ENCODE peak calls at places on chromosome X, in ten cellular contexts. A, F, B, S, U, O, Q, V, P and Z are unnamed samples. For H3K27me3, the result is how much of the 10 kb centered on the place peaks cover.

GRCh38 chrX:84064164-84064563 is 123.8 kb downstream of the RPS6KA6 start:
- DNase-seq in B (no peak), Q (no peak), F (no peak), S (no peak), P (no peak), A (no peak), O (peak), V (no peak), U (no peak), Z (no peak)

GRCh38 chrX:143635915-143636314 is at the start of gene SLITRK4:
- DNase-seq in F (no peak), B (peak), V (no peak), U (no peak), O (no peak), S (no peak), P (no peak), Q (no peak), A (peak), Z (no peak)

GRCh38 chrX:3403748-3404147 is 57.3 kb upstream of the MXRA5 start:
- DNase-seq in O (no peak), S (no peak), A (no peak), P (no peak), F (no peak), Q (no peak), U (no peak), V (no peak), B (no peak), Z (no peak)

GRCh38 chrX:150587585-150588503 is 19.4 kb downstream of the MTM1 start:
- DNase-seq in V (no peak), S (peak), U (no peak), Q (peak), O (no peak), P (peak), F (no peak), B (no peak), A (no peak), Z (no peak)

GRCh38 chrX:38112566-38112965 is 106.2 kb downstream of the SYTL5 start:
- DNase-seq in S (no peak), A (no peak), U (no peak), F (no peak), Q (no peak), P (no peak), O (no peak), V (no peak), B (no peak), Z (no peak)

GRCh38 chrX:48466696-48467095 is 3.4 kb downstream of the SLC38A5 start:
- DNase-seq in O (no peak), S (peak), U (no peak), F (no peak), B (no peak), P (no peak), Q (no peak), V (no peak), A (peak), Z (no peak)

GRCh38 chrX:95346854-95347253 is 1337.8 kb upstream of the DIAPH2 start:
- DNase-seq in P (peak), Q (no peak), O (peak), A (no peak), B (no peak), S (no peak), V (no peak), F (no peak), U (no peak), Z (no peak)

GRCh38 chrX:112761239-112762207 is 79.1 kb downstream of the AMOT start:
- DNase-seq in P (no peak), B (no peak), O (no peak), A (no peak), V (no peak), S (no peak), U (no peak), F (no peak), Q (no peak), Z (no peak)

GRCh38 chrX:120299928-120300327 is 11.3 kb downstream of the TMEM255A start:
- DNase-seq in S (no peak), A (no peak), V (no peak), B (peak), O (no peak), Q (no peak), U (no peak), F (no peak), P (no peak), Z (no peak)

GRCh38 chrX:44828008-44828605 is 15.7 kb upstream of the DUSP21 start:
- DNase-seq in O (peak), Q (peak), A (no peak), U (peak), S (no peak), F (no peak), B (no peak), P (peak), V (no peak), Z (peak)

GRCh38 chrX:119622356-119623232 is 16.4 kb upstream of the NKRF start:
- DNase-seq in F (no peak), P (no peak), S (no peak), V (no peak), B (no peak), A (no peak), Q (peak), U (no peak), O (peak), Z (no peak)

GRCh38 chrX:81316163-81316562 is 114.3 kb downstream of the SH3BGRL start:
- DNase-seq in P (no peak), F (no peak), U (no peak), S (no peak), B (no peak), O (peak), A (no peak), Q (no peak), V (no peak), Z (no peak)

GRCh38 chrX:10021461-10022272 is 54.5 kb downstream of the CLDN34 start:
- DNase-seq in Q (no peak), F (no peak), O (peak), V (no peak), S (no peak), P (no peak), U (no peak), A (no peak), B (no peak), Z (no peak)

GRCh38 chrX:14697453-14697852 is 168.1 kb downstream of the GLRA2 start:
- DNase-seq in A (peak), F (no peak), V (no peak), P (peak), S (peak), O (no peak), B (peak), Q (no peak), U (peak), Z (no peak)

GRCh38 chrX:114344756-114345155 is 239.1 kb upstream of the HTR2C start:
- DNase-seq in S (peak), U (peak), V (no peak), F (no peak), B (peak), P (peak), Q (peak), O (peak), A (no peak), Z (peak)

GRCh38 chrX:74656079-74656745 is 41.8 kb upstream of the RLIM start:
- DNase-seq in B (no peak), O (peak), A (no peak), F (no peak), Q (no peak), V (no peak), P (no peak), S (no peak), U (no peak), Z (no peak)

GRCh38 chrX:67692246-67692645 is 148.4 kb downstream of the AR start:
- DNase-seq in B (no peak), O (peak), P (no peak), S (no peak), U (no peak), V (no peak), A (no peak), Q (peak), F (no peak), Z (no peak)

GRCh38 chrX:55451125-55451524 is 802 bp upstream of the MAGEH1 start:
- DNase-seq in V (no peak), O (no peak), A (no peak), Q (no peak), P (no peak), F (no peak), U (no peak), B (peak), S (no peak), Z (no peak)

GRCh38 chrX:107729558-107730297 is 45.9 kb downstream of the TSC22D3 start:
- DNase-seq in Q (no peak), V (no peak), U (no peak), S (no peak), O (no peak), B (peak), P (no peak), F (peak), A (no peak), Z (no peak)

GRCh38 chrX:23493941-23494374 is 159.3 kb downstream of the PTCHD1 start:
- DNase-seq in A (peak), Q (peak), P (peak), U (peak), S (no peak), O (no peak), V (no peak), F (no peak), B (no peak), Z (no peak)

GRCh38 chrX:41482153-41482850 is 35.2 kb downstream of the NYX start:
- DNase-seq in V (no peak), Q (no peak), A (no peak), B (no peak), F (no peak), U (no peak), S (no peak), P (no peak), O (peak), Z (no peak)

GRCh38 chrX:41478397-41478911 is 31.3 kb downstream of the NYX start:
- DNase-seq in B (no peak), P (no peak), S (no peak), O (no peak), F (no peak), V (no peak), Q (no peak), U (no peak), A (no peak), Z (no peak)

GRCh38 chrX:41480508-41481260 is 33.5 kb downstream of the NYX start:
- DNase-seq in U (no peak), A (no peak), B (no peak), O (no peak), Q (no peak), V (no peak), S (no peak), F (no peak), P (no peak), Z (no peak)

GRCh38 chrX:41475611-41476241 is 28.6 kb downstream of the NYX start:
- DNase-seq in V (no peak), P (no peak), F (no peak), O (no peak), Q (no peak), U (no peak), A (no peak), B (no peak), S (no peak), Z (no peak)

GRCh38 chrX:41481264-41482109 is 34.3 kb downstream of the NYX start:
- DNase-seq in U (peak), A (no peak), F (no peak), P (peak), S (peak), V (no peak), Q (no peak), O (no peak), B (no peak), Z (no peak)
- TF ChIP-seq CTCF in U (peak), A (no peak), F (no peak), P (peak), S (peak), V (no peak), Q (peak), O (peak), B (peak), Z (peak)

DNA sequence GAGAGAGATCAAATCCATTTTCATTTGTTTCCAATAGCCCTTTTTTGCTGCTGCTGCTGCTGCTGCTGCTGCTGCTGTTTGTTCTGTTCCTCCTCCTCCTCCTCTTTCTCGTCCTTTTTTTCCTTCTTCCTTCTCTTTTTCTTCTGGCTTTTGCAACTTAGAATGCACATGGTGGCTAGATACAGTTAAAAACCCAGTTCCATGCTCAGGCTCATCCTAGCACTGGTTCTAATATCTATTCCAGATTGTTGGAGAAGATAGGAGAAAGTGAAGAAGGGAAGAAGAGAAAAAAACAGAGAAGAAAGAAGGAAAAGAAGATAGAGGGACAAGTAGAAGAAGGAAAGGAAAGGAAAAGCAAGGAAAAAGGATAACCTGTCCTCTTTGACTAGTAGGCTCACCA is 39.7 kb downstream of the VSIG4 start:
- DNase-seq in P (no peak), S (no peak), F (no peak), O (no peak), A (no peak), V (no peak), Q (no peak), U (no peak), B (no peak), Z (no peak)
- H3K4me3 ChIP-seq in P (no peak), S (no peak), F (no peak), O (no peak), A (no peak), V (no peak), Q (no peak), U (no peak), B (no peak), Z (no peak)

DNA sequence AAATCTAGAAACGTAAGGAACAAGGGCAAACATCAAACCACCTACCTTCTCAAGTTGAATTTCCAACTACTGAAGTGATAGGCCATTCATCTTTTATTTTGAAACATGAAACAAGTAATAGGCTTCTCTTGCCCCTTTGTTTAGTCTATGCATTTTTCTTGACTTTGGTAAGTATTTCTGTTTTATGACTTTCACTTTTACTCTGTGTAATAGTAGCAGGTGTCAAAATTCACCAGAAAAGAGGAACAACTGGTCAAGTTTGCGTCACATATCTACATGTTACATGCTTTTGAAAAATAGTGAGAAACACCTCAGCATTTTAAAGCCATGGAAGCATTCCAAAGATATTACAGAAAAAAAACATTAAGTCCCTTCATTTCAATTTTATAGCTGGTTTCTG is 157.1 kb upstream of the FTHL17 start:
- DNase-seq in V (no peak), O (peak), B (no peak), A (no peak), P (no peak), Q (no peak), F (no peak), U (no peak), S (no peak), Z (no peak)
- H3K27me3 ChIP-seq in V (under half), O (under half), B (under half), A (under half), P (under half), Q (under half), F (under half), U (under half), S (under half), Z (under half)

DNA sequence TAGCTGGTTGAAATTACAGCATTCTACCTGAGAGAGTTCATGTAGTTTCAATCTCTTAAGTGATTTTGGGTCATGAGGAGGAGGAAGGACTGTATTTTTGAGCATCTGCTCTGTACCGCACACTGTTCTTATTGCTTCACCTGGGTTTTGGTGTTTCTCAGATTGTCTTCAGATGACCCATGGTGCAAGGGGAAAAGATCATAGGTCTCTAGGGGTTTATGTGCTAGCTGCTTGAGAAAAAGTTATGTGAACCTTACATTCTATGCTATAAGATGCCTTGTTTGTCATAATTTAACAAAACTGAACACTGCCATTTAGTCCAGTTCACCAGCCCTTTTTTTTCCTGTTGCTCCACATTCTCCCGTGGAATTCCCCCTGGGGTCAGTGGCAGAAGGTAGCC is 60.4 kb downstream of the PDK3 start:
- DNase-seq in F (no peak), U (no peak), O (no peak), B (no peak), Q (no peak), S (no peak), A (no peak), V (no peak), P (no peak), Z (no peak)
- TF ChIP-seq CTCF in F (no peak), U (no peak), O (no peak), B (no peak), Q (no peak), S (no peak), A (no peak), V (no peak), P (no peak), Z (no peak)

DNA sequence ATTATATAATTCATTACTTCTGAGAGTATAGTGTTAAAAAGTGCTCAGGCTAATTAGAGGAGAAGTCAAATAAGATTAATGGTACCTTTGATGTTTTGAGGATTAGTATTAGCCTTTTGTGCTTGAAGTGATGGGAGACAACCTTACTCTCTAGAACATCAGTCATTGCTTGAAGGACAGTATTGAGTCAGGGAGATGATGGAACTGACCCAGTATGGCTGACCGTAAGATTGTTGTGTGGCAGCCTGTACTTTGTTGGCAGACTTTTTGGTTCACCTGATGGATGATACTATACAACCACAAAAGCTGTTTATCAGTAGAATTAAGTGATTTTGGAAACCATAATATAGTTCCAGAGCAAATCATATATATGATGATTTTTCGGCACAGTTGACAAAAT is 9.9 kb downstream of the OGT start:
- DNase-seq in Q (no peak), S (no peak), B (no peak), F (no peak), U (no peak), A (no peak), P (no peak), O (no peak), V (no peak), Z (no peak)
- H3K4me3 ChIP-seq in Q (no peak), S (no peak), B (no peak), F (no peak), U (no peak), A (no peak), P (no peak), O (no peak), V (no peak), Z (no peak)

GRCh38 chrX:132730266-132730665 is 228.2 kb downstream of the HS6ST2 start:
- DNase-seq in U (no peak), S (peak), B (no peak), A (no peak), Q (no peak), F (no peak), P (no peak), V (no peak), O (no peak), Z (no peak)
- H3K27me3 ChIP-seq in U (under half), S (under half), B (under half), A (under half), Q (under half), F (under half), P (under half), V (under half), O (under half), Z (under half)

GRCh38 chrX:110167952-110168451 is 149.9 kb downstream of the AMMECR1 start:
- DNase-seq in B (peak), A (no peak), V (no peak), S (peak), Q (peak), F (no peak), P (peak), O (no peak), U (no peak), Z (no peak)
- TF ChIP-seq CTCF in B (peak), A (peak), V (no peak), S (peak), Q (peak), F (no peak), P (peak), O (peak), U (peak), Z (peak)

DNA sequence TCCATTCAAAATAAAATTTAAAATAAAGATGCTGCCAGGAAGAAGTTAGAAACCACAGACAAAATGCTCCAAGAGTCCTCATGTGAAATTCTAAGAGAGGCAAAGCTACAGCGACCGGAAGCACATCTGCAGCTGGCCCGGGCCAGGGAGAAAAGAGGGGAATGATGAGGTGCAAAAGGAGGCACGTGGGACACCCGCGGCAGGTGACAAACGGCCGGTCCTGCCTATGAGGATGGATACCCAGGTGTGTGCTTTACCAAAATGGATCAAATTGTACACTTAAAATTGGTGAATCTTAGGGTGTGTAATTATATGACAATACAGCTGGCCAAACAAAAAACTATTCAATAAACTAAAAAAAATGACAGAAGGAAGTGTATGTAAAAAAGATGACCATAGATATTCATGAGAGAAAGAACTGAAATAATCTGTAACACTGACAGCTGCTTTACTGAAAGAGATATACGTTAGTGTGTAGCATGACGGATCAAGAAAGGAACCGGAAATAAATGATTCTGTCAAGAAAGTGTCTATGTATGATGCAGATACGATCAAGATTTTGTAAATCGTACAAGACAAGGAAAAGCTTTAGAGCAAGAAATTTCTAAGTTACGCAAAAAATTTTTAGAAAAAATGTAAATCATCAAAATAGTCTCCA is 29.5 kb downstream of the PPP2R3B start:
- DNase-seq in A (no peak), Q (no peak), U (no peak), F (no peak), O (no peak), S (no peak), P (no peak), V (no peak), B (no peak), Z (no peak)
- H3K4me3 ChIP-seq in A (no peak), Q (no peak), U (no peak), F (no peak), O (no peak), S (no peak), P (no peak), V (no peak), B (no peak), Z (no peak)

DNA sequence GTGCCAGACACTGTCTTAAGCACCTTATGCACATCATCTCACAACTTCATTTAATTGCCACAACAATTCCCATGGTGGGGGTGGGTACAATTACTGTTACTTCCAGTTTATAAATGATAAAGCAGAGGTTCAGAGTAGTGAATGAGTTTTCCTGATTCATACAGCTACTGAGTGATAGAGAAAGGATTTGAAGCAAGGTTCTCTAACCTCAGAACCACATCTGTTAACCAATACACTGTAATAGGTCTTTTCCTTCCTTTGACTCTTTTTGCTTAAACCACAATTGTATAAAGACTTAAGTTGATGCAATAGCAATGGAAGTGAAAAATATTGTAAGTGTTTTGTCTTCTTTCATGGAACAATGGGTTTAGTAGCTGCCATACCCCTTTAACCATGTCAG is 43.5 kb upstream of the PAK3 start:
- DNase-seq in U (no peak), S (no peak), O (no peak), A (no peak), F (no peak), Q (no peak), B (no peak), V (no peak), P (no peak), Z (no peak)
- H3K27me3 ChIP-seq in U (under half), S (under half), O (under half), A (under half), F (under half), Q (under half), B (under half), V (under half), P (under half), Z (under half)

GRCh38 chrX:123884809-123885408 is 25.1 kb downstream of the XIAP start:
- DNase-seq in P (peak), Q (peak), O (peak), B (peak), U (no peak), F (no peak), V (no peak), S (peak), A (peak), Z (no peak)
- TF ChIP-seq CTCF in P (peak), Q (peak), O (peak), B (peak), U (peak), F (no peak), V (peak), S (peak), A (peak), Z (peak)